ENCODE peak calls at places on chromosomes 16 and 17, in six cellular contexts. I, N, P, B, T and F are unnamed samples.

GRCh38 chr17:81898029-81898866 is 3.8 kb upstream of the NPB start:
- DNase-seq in N (peak; percentile 94), P (peak; percentile 98), T (no peak), B (peak; percentile 76), I (no peak), F (peak; percentile 91)

GRCh38 chr16:55642611-55643010 is 13.2 kb upstream of the SLC6A2 start:
- DNase-seq in P (no peak), N (no peak), I (no peak), T (no peak), B (no peak), F (no peak)

GRCh38 chr17:39548494-39548893 is 59.2 kb downstream of the NEUROD2 start:
- DNase-seq in N (no peak), B (no peak), T (no peak), P (no peak), I (no peak), F (no peak)

GRCh38 chr17:10579270-10579669 is 29.8 kb upstream of the MYH2 start:
- DNase-seq in N (no peak), P (peak; percentile 45), T (no peak), I (no peak), B (no peak), F (no peak)

GRCh38 chr17:48011405-48012150 is 26.0 kb downstream of the COPZ2 start:
- DNase-seq in N (peak; percentile 35), I (no peak), T (no peak), B (no peak), P (peak; percentile 48), F (peak; percentile 15)

GRCh38 chr17:35892091-35892637 is 12.0 kb upstream of the CCL5 start:
- DNase-seq in N (peak; percentile 22), B (peak; percentile 17), P (peak; percentile 16), I (no peak), T (no peak), F (no peak)

GRCh38 chr17:45149669-45150603 is 1.7 kb downstream of the HEXIM1 start:
- DNase-seq in N (peak; percentile 62), I (peak; percentile 53), T (no peak), B (peak; percentile 70), P (peak; percentile 67), F (peak; percentile 21)

GRCh38 chr17:27295945-27296344 is 2.0 kb downstream of the WSB1 start:
- DNase-seq in N (no peak), P (no peak), B (no peak), I (no peak), T (no peak), F (no peak)

GRCh38 chr16:78211200-78211599 is 111.7 kb downstream of the WWOX start:
- DNase-seq in P (no peak), B (no peak), N (no peak), T (no peak), I (no peak), F (no peak)

GRCh38 chr16:85735225-85735722 is 15.6 kb downstream of the C16orf74 start:
- DNase-seq in P (no peak), I (no peak), T (no peak), B (no peak), N (no peak), F (no peak)

GRCh38 chr17:62631086-62631935 is 3.8 kb downstream of the MRC2 start:
- DNase-seq in B (no peak), T (no peak), P (no peak), I (no peak), N (no peak), F (no peak)

GRCh38 chr17:35087731-35088646 is 24.5 kb upstream of the RFFL start:
- DNase-seq in T (no peak), N (peak; percentile 42), B (peak; percentile 60), P (peak; percentile 44), I (peak; percentile 46), F (peak; percentile 13)

GRCh38 chr16:3283525-3284447 is 495 bp downstream of the ZNF263 start:
- DNase-seq in I (no peak), N (peak; percentile 7), P (no peak), B (peak; percentile 27), T (no peak), F (no peak)

GRCh38 chr17:17191346-17191792 is 14.8 kb downstream of the PLD6 start:
- DNase-seq in N (peak; percentile 95), P (peak; percentile 60), B (peak; percentile 86), I (no peak), T (peak; percentile 48), F (no peak)

GRCh38 chr16:9102379-9102778 is 10.9 kb downstream of the HAPSTR1 start:
- DNase-seq in B (peak; percentile 82), N (peak; percentile 94), I (no peak), P (peak; percentile 90), T (no peak), F (no peak)

GRCh38 chr17:81189670-81190530 is 23.9 kb upstream of the AATK start:
- DNase-seq in B (no peak), I (no peak), T (no peak), P (no peak), N (no peak), F (no peak)

GRCh38 chr17:4490637-4491061 is 8.0 kb upstream of the SPNS2 start:
- DNase-seq in N (no peak), B (no peak), P (no peak), T (no peak), I (no peak), F (no peak)

GRCh38 chr16:3874794-3875692 is 5.5 kb downstream of the CREBBP start:
- DNase-seq in B (no peak), N (no peak), P (no peak), I (no peak), T (no peak), F (no peak)

GRCh38 chr17:28818705-28819295 is 23.8 kb downstream of the FAM222B start:
- DNase-seq in T (no peak), B (no peak), N (no peak), P (no peak), I (no peak), F (no peak)

GRCh38 chr16:6232060-6232459 is 1100.6 kb upstream of the RBFOX1 start:
- DNase-seq in I (no peak), T (no peak), B (no peak), P (no peak), N (no peak), F (no peak)

GRCh38 chr16:77171750-77172635 is 19.0 kb upstream of the MON1B start:
- DNase-seq in P (peak; percentile 66), B (peak; percentile 63), I (no peak), T (no peak), N (peak; percentile 38), F (no peak)

GRCh38 chr17:66076546-66077190 is 115.3 kb downstream of the CEP112 start:
- DNase-seq in I (no peak), N (no peak), P (no peak), B (no peak), T (no peak), F (no peak)

GRCh38 chr16:89012622-89012995 is 35.6 kb upstream of the CBFA2T3 start:
- DNase-seq in T (no peak), B (no peak), P (no peak), N (no peak), I (no peak), F (no peak)

GRCh38 chr16:12971216-12971615 is 69.8 kb downstream of the SHISA9 start:
- DNase-seq in I (peak; percentile 76), N (peak; percentile 31), B (peak; percentile 0), T (peak; percentile 94), P (peak; percentile 88), F (no peak)

GRCh38 chr17:72455562-72455961 is 334.7 kb downstream of the SOX9 start:
- DNase-seq in T (no peak), N (no peak), P (no peak), I (no peak), B (no peak), F (no peak)

GRCh38 chr17:7112527-7113108 is 2.0 kb downstream of the ASGR2 start:
- DNase-seq in N (no peak), P (no peak), B (no peak), I (no peak), T (no peak), F (no peak)

GRCh38 chr16:669666-670065 is 1.7 kb downstream of the RHOT2 start:
- DNase-seq in B (no peak), N (no peak), I (no peak), P (no peak), T (no peak), F (no peak)

GRCh38 chr16:56649271-56649670 is 2.4 kb upstream of the MT1B start:
- DNase-seq in B (no peak), T (no peak), I (no peak), P (no peak), N (no peak), F (no peak)